ENCODE peak calls at places on chromosome 1, in ten cellular contexts. S, F, L, U, H, E, D, Q, G and R are unnamed samples.

GRCh38 chr1:76038306-76039004 is 36.1 kb upstream of the ST6GALNAC3 start:
- DNase-seq in H (no peak), U (no peak), D (no peak), F (no peak), Q (no peak), L (no peak), S (no peak), E (no peak), G (no peak), R (no peak)

GRCh38 chr1:155499263-155499662 is 63.3 kb downstream of the ASH1L start:
- DNase-seq in U (no peak), G (no peak), E (no peak), F (no peak), S (no peak), H (no peak), L (no peak), Q (no peak), D (no peak), R (no peak)

GRCh38 chr1:156622581-156623297 is 3.5 kb downstream of the HAPLN2 start:
- DNase-seq in L (no peak), Q (no peak), G (no peak), E (no peak), D (no peak), H (no peak), F (no peak), U (no peak), S (no peak), R (no peak)

GRCh38 chr1:205693421-205693991 is 13.2 kb upstream of the SLC45A3 start:
- DNase-seq in U (no peak), G (no peak), H (no peak), L (no peak), E (no peak), Q (no peak), D (no peak), F (no peak), S (no peak), R (no peak)

GRCh38 chr1:212856755-212857154 is 1.3 kb upstream of the FLVCR1 start:
- DNase-seq in H (no peak), E (no peak), D (no peak), S (no peak), F (no peak), U (no peak), G (no peak), L (no peak), Q (no peak), R (no peak)

GRCh38 chr1:164472841-164473240 is 86.1 kb upstream of the PBX1 start:
- DNase-seq in G (no peak), L (no peak), D (no peak), E (no peak), F (no peak), S (no peak), U (no peak), Q (no peak), H (no peak), R (no peak)

GRCh38 chr1:3590951-3591865 is 20.1 kb downstream of the MEGF6 start:
- DNase-seq in S (no peak), L (no peak), Q (no peak), E (no peak), U (no peak), F (no peak), H (no peak), G (no peak), D (no peak), R (no peak)

GRCh38 chr1:36576118-36576517 is 93.4 kb upstream of the CSF3R start:
- DNase-seq in U (no peak), L (peak), G (peak), S (peak), E (no peak), D (no peak), H (no peak), F (peak), Q (peak), R (peak)

GRCh38 chr1:180988221-180988826 is 34.3 kb downstream of the STX6 start:
- DNase-seq in S (no peak), Q (no peak), D (no peak), L (no peak), E (no peak), G (no peak), F (no peak), U (no peak), H (no peak), R (no peak)

GRCh38 chr1:207822124-207822601 is 70.3 kb downstream of the CD46 start:
- DNase-seq in H (no peak), L (no peak), G (no peak), U (no peak), F (no peak), Q (no peak), S (no peak), D (no peak), E (no peak), R (no peak)

GRCh38 chr1:21247892-21248715 is 42.2 kb downstream of the ECE1 start:
- DNase-seq in S (no peak), E (no peak), F (no peak), L (no peak), D (no peak), G (no peak), U (no peak), H (no peak), Q (no peak), R (no peak)

GRCh38 chr1:203197625-203198024 is 11.1 kb upstream of the CHI3L1 start:
- DNase-seq in H (no peak), F (no peak), Q (no peak), G (no peak), U (no peak), L (no peak), S (no peak), E (no peak), D (no peak), R (no peak)

GRCh38 chr1:3750716-3751115 is 1.5 kb upstream of the CCDC27 start:
- DNase-seq in U (no peak), L (no peak), G (no peak), Q (no peak), S (no peak), H (no peak), D (no peak), F (no peak), E (no peak), R (no peak)

GRCh38 chr1:242710847-242711246 is 186.3 kb upstream of the PLD5 start:
- DNase-seq in F (no peak), D (no peak), S (no peak), U (no peak), G (no peak), H (no peak), L (no peak), E (no peak), Q (no peak), R (no peak)